ENCODE peak calls at places on chromosome 17, in six cellular contexts. C is T-helper 2 cell; L is NCI-H187; A is activated effector memory CD4-positive, alpha-beta T cell treated with anti-CD3 and anti-CD28 coated beads, Interleukin-2, amount 50 U/mL, for 16 hours; U is heart right ventricle; Z is nephron progenitor cell. B is an unnamed sample.

GRCh38 chr17:5014357-5014756 is 16.6 kb downstream of the KIF1C start:
- DNase-seq in C (no peak), L (no peak), A (no peak), U (no peak), Z (no peak), B (no peak)

GRCh38 chr17:75514299-75515228 is 773 bp downstream of the CASKIN2 start:
- DNase-seq in C (no peak), L (no peak), A (no peak), U (no peak), Z (peak; percentile 71), B (peak; percentile 63)

GRCh38 chr17:54945671-54946070 is 22.8 kb downstream of the COX11 start:
- DNase-seq in C (no peak), L (no peak), A (no peak), U (no peak), Z (no peak), B (no peak)

GRCh38 chr17:2853111-2853721 is 57.0 kb downstream of the RAP1GAP2 start:
- DNase-seq in C (no peak), L (no peak), A (peak; percentile 77), U (peak; percentile 68), Z (peak; percentile 62), B (peak; percentile 54)

GRCh38 chr17:57924677-57925076 is 30.5 kb downstream of the CUEDC1 start:
- DNase-seq in C (no peak), L (peak; percentile 50), A (no peak), U (peak; percentile 58), Z (no peak), B (no peak)

GRCh38 chr17:1830288-1830687 is 483 bp downstream of the RPA1 start:
- DNase-seq in C (no peak), L (no peak), A (peak; percentile 69), U (no peak), Z (no peak), B (no peak)

GRCh38 chr17:67365762-67366192 is 600 bp downstream of the PSMD12 start:
- DNase-seq in C (no peak), L (no peak), A (peak; percentile 66), U (no peak), Z (no peak), B (no peak)

GRCh38 chr17:80960037-80960796 is 31.4 kb upstream of the CHMP6 start:
- DNase-seq in C (no peak), L (no peak), A (no peak), U (no peak), Z (no peak), B (no peak)

GRCh38 chr17:7720125-7720524 is 2.6 kb downstream of the DNAH2 start:
- DNase-seq in C (no peak), L (no peak), A (no peak), U (no peak), Z (no peak), B (no peak)

B was measured in ureter.